ENCODE peak calls at places on chromosomes 5 and 9, in ten cellular contexts. One of them, this sample, is unnamed.

GRCh38 chr9:27771803-27772545 is 198.7 kb upstream of the C9orf72 start:
- DNase-seq in amniotic epithelial cell: no peak
- DNase-seq in aorta: no peak
- DNase-seq in NCI-H774: peak
- DNase-seq in HuH-7: no peak
- DNase-seq in left kidney: peak
- DNase-seq in LoVo: no peak
- DNase-seq in smooth muscle cell of the brain vasculature: peak
- DNase-seq in mesenteric fat pad: no peak
- DNase-seq in T-helper 17 cell: no peak
- DNase-seq in this sample: no peak

GRCh38 chr5:157168286-157168685 is 2.2 kb upstream of the GARIN3 start:
- DNase-seq in amniotic epithelial cell: no peak
- DNase-seq in aorta: no peak
- DNase-seq in NCI-H774: no peak
- DNase-seq in HuH-7: no peak
- DNase-seq in left kidney: no peak
- DNase-seq in LoVo: no peak
- DNase-seq in smooth muscle cell of the brain vasculature: no peak
- DNase-seq in mesenteric fat pad: no peak
- DNase-seq in T-helper 17 cell: no peak
- DNase-seq in this sample: no peak

GRCh38 chr5:132765311-132766019 is 11.6 kb downstream of the SEPTIN8 start:
- DNase-seq in amniotic epithelial cell: no peak
- DNase-seq in aorta: no peak
- DNase-seq in NCI-H774: no peak
- DNase-seq in HuH-7: no peak
- DNase-seq in left kidney: no peak
- DNase-seq in LoVo: no peak
- DNase-seq in smooth muscle cell of the brain vasculature: no peak
- DNase-seq in mesenteric fat pad: peak
- DNase-seq in T-helper 17 cell: no peak
- DNase-seq in this sample: no peak

GRCh38 chr9:133368249-133368881 is 7.5 kb downstream of the SURF4 start:
- DNase-seq in amniotic epithelial cell: peak
- DNase-seq in aorta: no peak
- DNase-seq in NCI-H774: peak
- DNase-seq in HuH-7: no peak
- DNase-seq in left kidney: peak
- DNase-seq in LoVo: no peak
- DNase-seq in smooth muscle cell of the brain vasculature: no peak
- DNase-seq in mesenteric fat pad: no peak
- DNase-seq in T-helper 17 cell: no peak
- DNase-seq in this sample: no peak

GRCh38 chr5:1255081-1255561 is 29.9 kb downstream of the SLC6A18 start:
- DNase-seq in amniotic epithelial cell: no peak
- DNase-seq in aorta: no peak
- DNase-seq in NCI-H774: no peak
- DNase-seq in HuH-7: no peak
- DNase-seq in left kidney: peak
- DNase-seq in LoVo: no peak
- DNase-seq in smooth muscle cell of the brain vasculature: no peak
- DNase-seq in mesenteric fat pad: no peak
- DNase-seq in T-helper 17 cell: peak
- DNase-seq in this sample: no peak

GRCh38 chr9:120531683-120532300 is 48.2 kb downstream of the CDK5RAP2 start:
- DNase-seq in amniotic epithelial cell: peak
- DNase-seq in aorta: no peak
- DNase-seq in NCI-H774: peak
- DNase-seq in HuH-7: peak
- DNase-seq in left kidney: peak
- DNase-seq in LoVo: no peak
- DNase-seq in smooth muscle cell of the brain vasculature: no peak
- DNase-seq in mesenteric fat pad: no peak
- DNase-seq in T-helper 17 cell: no peak
- DNase-seq in this sample: peak

GRCh38 chr9:123359546-123359945 is 3.5 kb downstream of the CRB2 start:
- DNase-seq in amniotic epithelial cell: no peak
- DNase-seq in aorta: no peak
- DNase-seq in NCI-H774: peak
- DNase-seq in HuH-7: no peak
- DNase-seq in left kidney: no peak
- DNase-seq in LoVo: no peak
- DNase-seq in smooth muscle cell of the brain vasculature: no peak
- DNase-seq in mesenteric fat pad: no peak
- DNase-seq in T-helper 17 cell: no peak
- DNase-seq in this sample: peak

GRCh38 chr5:102617857-102618187 is 119.0 kb upstream of the SLCO6A1 start:
- DNase-seq in amniotic epithelial cell: no peak
- DNase-seq in aorta: no peak
- DNase-seq in NCI-H774: no peak
- DNase-seq in HuH-7: no peak
- DNase-seq in left kidney: peak
- DNase-seq in LoVo: no peak
- DNase-seq in smooth muscle cell of the brain vasculature: no peak
- DNase-seq in mesenteric fat pad: no peak
- DNase-seq in T-helper 17 cell: no peak
- DNase-seq in this sample: no peak

This sample was measured in HT-29.